ENCODE peak calls at places on chromosomes 12 and 14, in five cellular contexts. One of them, this sample, is unnamed.

GRCh38 chr14:52012635-52013034 is 23.3 kb downstream of the RTRAF start:
- DNase-seq in fibroblast of pulmonary artery: peak
- DNase-seq in NCI-H1417: no peak
- DNase-seq in A172: no peak
- DNase-seq in T-helper 1 cell: no peak
- DNase-seq in this sample: no peak

GRCh38 chr12:26295001-26295400 is 99.6 kb downstream of the SSPN start:
- DNase-seq in fibroblast of pulmonary artery: no peak
- DNase-seq in NCI-H1417: no peak
- DNase-seq in A172: no peak
- DNase-seq in T-helper 1 cell: no peak
- DNase-seq in this sample: no peak

GRCh38 chr12:7588703-7589329 is 76.9 kb downstream of the APOBEC1 start:
- DNase-seq in fibroblast of pulmonary artery: peak
- DNase-seq in NCI-H1417: peak
- DNase-seq in A172: peak
- DNase-seq in T-helper 1 cell: peak
- DNase-seq in this sample: peak

GRCh38 chr12:123987022-123987421 is 14.0 kb downstream of the ZNF664 start:
- DNase-seq in fibroblast of pulmonary artery: no peak
- DNase-seq in NCI-H1417: no peak
- DNase-seq in A172: no peak
- DNase-seq in T-helper 1 cell: no peak
- DNase-seq in this sample: no peak

GRCh38 chr12:32650508-32650907 is 28.6 kb upstream of the DNM1L start:
- DNase-seq in fibroblast of pulmonary artery: no peak
- DNase-seq in NCI-H1417: no peak
- DNase-seq in A172: no peak
- DNase-seq in T-helper 1 cell: no peak
- DNase-seq in this sample: no peak

GRCh38 chr14:93019970-93020369 is 95.8 kb downstream of the ITPK1 start:
- DNase-seq in fibroblast of pulmonary artery: no peak
- DNase-seq in NCI-H1417: no peak
- DNase-seq in A172: no peak
- DNase-seq in T-helper 1 cell: no peak
- DNase-seq in this sample: no peak

GRCh38 chr14:50667491-50668007 is 557 bp downstream of the SAV1 start:
- DNase-seq in fibroblast of pulmonary artery: no peak
- DNase-seq in NCI-H1417: peak
- DNase-seq in A172: no peak
- DNase-seq in T-helper 1 cell: no peak
- DNase-seq in this sample: no peak

GRCh38 chr14:56569174-56569573 is 10.4 kb upstream of the TMEM260 start:
- DNase-seq in fibroblast of pulmonary artery: no peak
- DNase-seq in NCI-H1417: no peak
- DNase-seq in A172: no peak
- DNase-seq in T-helper 1 cell: no peak
- DNase-seq in this sample: no peak

GRCh38 chr12:56581418-56582145 is 48.5 kb downstream of the BAZ2A start:
- DNase-seq in fibroblast of pulmonary artery: peak
- DNase-seq in NCI-H1417: no peak
- DNase-seq in A172: peak
- DNase-seq in T-helper 1 cell: peak
- DNase-seq in this sample: no peak

GRCh38 chr12:74985293-74985985 is 224.2 kb downstream of the KCNC2 start:
- DNase-seq in fibroblast of pulmonary artery: no peak
- DNase-seq in NCI-H1417: no peak
- DNase-seq in A172: no peak
- DNase-seq in T-helper 1 cell: no peak
- DNase-seq in this sample: no peak

GRCh38 chr14:56491299-56492285 is 88.0 kb upstream of the TMEM260 start:
- DNase-seq in fibroblast of pulmonary artery: peak
- DNase-seq in NCI-H1417: peak
- DNase-seq in A172: peak
- DNase-seq in T-helper 1 cell: peak
- DNase-seq in this sample: peak

GRCh38 chr12:61934564-61934963 is 325.6 kb upstream of the USP15 start:
- DNase-seq in fibroblast of pulmonary artery: no peak
- DNase-seq in NCI-H1417: no peak
- DNase-seq in A172: no peak
- DNase-seq in T-helper 1 cell: no peak
- DNase-seq in this sample: no peak

GRCh38 chr12:89492883-89493282 is 31.7 kb downstream of the GALNT4 start:
- DNase-seq in fibroblast of pulmonary artery: no peak
- DNase-seq in NCI-H1417: no peak
- DNase-seq in A172: no peak
- DNase-seq in T-helper 1 cell: no peak
- DNase-seq in this sample: no peak

GRCh38 chr14:85528882-85529585 is 910 bp upstream of the FLRT2 start:
- DNase-seq in fibroblast of pulmonary artery: peak
- DNase-seq in NCI-H1417: no peak
- DNase-seq in A172: peak
- DNase-seq in T-helper 1 cell: no peak
- DNase-seq in this sample: peak

GRCh38 chr12:90174198-90174510 is 465.5 kb upstream of the ATP2B1 start:
- DNase-seq in fibroblast of pulmonary artery: no peak
- DNase-seq in NCI-H1417: no peak
- DNase-seq in A172: peak
- DNase-seq in T-helper 1 cell: peak
- DNase-seq in this sample: peak

GRCh38 chr14:58792421-58792820 is 154.7 kb downstream of the DACT1 start:
- DNase-seq in fibroblast of pulmonary artery: peak
- DNase-seq in NCI-H1417: no peak
- DNase-seq in A172: no peak
- DNase-seq in T-helper 1 cell: no peak
- DNase-seq in this sample: no peak

GRCh38 chr14:103594265-103594664 is 31.5 kb downstream of the COA8 start:
- DNase-seq in fibroblast of pulmonary artery: peak
- DNase-seq in NCI-H1417: peak
- DNase-seq in A172: peak
- DNase-seq in T-helper 1 cell: no peak
- DNase-seq in this sample: no peak

GRCh38 chr14:102829106-102829505 is 51.9 kb downstream of the TRAF3 start:
- DNase-seq in fibroblast of pulmonary artery: peak
- DNase-seq in NCI-H1417: no peak
- DNase-seq in A172: no peak
- DNase-seq in T-helper 1 cell: no peak
- DNase-seq in this sample: no peak

GRCh38 chr14:99511421-99512109 is 30.4 kb downstream of the CCNK start:
- DNase-seq in fibroblast of pulmonary artery: no peak
- DNase-seq in NCI-H1417: no peak
- DNase-seq in A172: no peak
- DNase-seq in T-helper 1 cell: no peak
- DNase-seq in this sample: no peak

GRCh38 chr12:57049047-57049446 is 882 bp downstream of the MYO1A start:
- DNase-seq in fibroblast of pulmonary artery: no peak
- DNase-seq in NCI-H1417: no peak
- DNase-seq in A172: no peak
- DNase-seq in T-helper 1 cell: no peak
- DNase-seq in this sample: no peak

GRCh38 chr12:130775953-130776856 is 60.1 kb upstream of the RIMBP2 start:
- DNase-seq in fibroblast of pulmonary artery: peak
- DNase-seq in NCI-H1417: no peak
- DNase-seq in A172: peak
- DNase-seq in T-helper 1 cell: peak
- DNase-seq in this sample: peak

GRCh38 chr12:124322271-124322998 is 27.5 kb downstream of the RFLNA start:
- DNase-seq in fibroblast of pulmonary artery: no peak
- DNase-seq in NCI-H1417: no peak
- DNase-seq in A172: no peak
- DNase-seq in T-helper 1 cell: no peak
- DNase-seq in this sample: no peak